ENCODE peak calls at places on chromosomes 7 and 10, in six cellular contexts. I, W, Z, E, V and F are unnamed samples. For H3K4me1, the result is how much of the 10 kb centered on the place peaks cover.

GRCh38 chr7:45617166-45617565 is 43.0 kb downstream of the ADCY1 start:
- DNase-seq in W (no peak), E (peak), I (no peak), V (no peak), Z (no peak), F (no peak)

GRCh38 chr7:28354601-28355062 is 57.7 kb upstream of the CREB5 start:
- DNase-seq in Z (no peak), V (no peak), W (peak), E (no peak), I (peak), F (no peak)

GRCh38 chr10:76150886-76151288 is 719.5 kb downstream of the LRMDA start:
- DNase-seq in I (no peak), E (no peak), Z (peak), W (no peak), V (no peak), F (no peak)

GRCh38 chr7:74182453-74183090 is 8.4 kb downstream of the EIF4H start:
- DNase-seq in V (no peak), I (no peak), E (no peak), Z (no peak), W (no peak), F (peak)

GRCh38 chr7:143435266-143435665 is 8.0 kb upstream of the TAS2R60 start:
- DNase-seq in W (no peak), V (no peak), Z (no peak), I (no peak), E (no peak), F (no peak)

GRCh38 chr7:21867816-21868646 is 77.7 kb downstream of the CDCA7L start:
- DNase-seq in I (no peak), Z (no peak), V (no peak), E (no peak), W (no peak), F (no peak)

GRCh38 chr7:131745645-131746248 is 189.3 kb upstream of the PODXL start:
- DNase-seq in I (peak), E (peak), W (peak), V (peak), Z (peak), F (no peak)

GRCh38 chr10:99711129-99711719 is 20.7 kb downstream of the COX15 start:
- DNase-seq in E (no peak), Z (no peak), V (no peak), I (peak), W (peak), F (peak)

GRCh38 chr7:131769241-131769640 is 212.8 kb upstream of the PODXL start:
- DNase-seq in W (no peak), I (no peak), E (no peak), Z (no peak), V (no peak), F (no peak)

GRCh38 chr10:78640981-78641646 is 427.7 kb upstream of the ZMIZ1 start:
- DNase-seq in V (no peak), I (no peak), W (no peak), Z (no peak), E (no peak), F (no peak)

GRCh38 chr7:41975854-41976253 is 261.2 kb downstream of the GLI3 start:
- DNase-seq in V (no peak), Z (no peak), W (no peak), E (no peak), I (no peak), F (no peak)

GRCh38 chr10:14040787-14041631 is 289.7 kb downstream of the FRMD4A start:
- DNase-seq in E (no peak), W (peak), V (no peak), Z (no peak), I (no peak), F (no peak)

GRCh38 chr7:47183896-47184629 is 397.8 kb downstream of the TNS3 start:
- DNase-seq in I (no peak), W (no peak), E (no peak), V (no peak), Z (no peak), F (no peak)

GRCh38 chr7:27921081-27921836 is 181.3 kb downstream of the TAX1BP1 start:
- DNase-seq in I (peak), E (no peak), Z (peak), W (peak), V (no peak), F (peak)

GRCh38 chr7:72441791-72442190 is 29.7 kb upstream of the CALN1 start:
- DNase-seq in W (no peak), I (no peak), E (no peak), Z (no peak), V (no peak), F (no peak)

GRCh38 chr10:101941871-101942270 is 98.3 kb upstream of the KCNIP2 start:
- DNase-seq in E (no peak), I (peak), W (peak), V (no peak), Z (no peak), F (no peak)

GRCh38 chr10:73910401-73910763 is 550 bp upstream of the PLAU start:
- DNase-seq in V (no peak), W (peak), E (no peak), I (peak), Z (no peak), F (no peak)

GRCh38 chr10:73911553-73912004 is 647 bp downstream of the PLAU start:
- DNase-seq in V (no peak), I (peak), E (no peak), W (peak), Z (peak), F (no peak)

GRCh38 chr10:73908853-73909611 is 1.9 kb upstream of the PLAU start:
- DNase-seq in I (peak), W (peak), E (no peak), V (no peak), Z (no peak), F (peak)

GRCh38 chr10:73909716-73910115 is 1.2 kb upstream of the PLAU start:
- DNase-seq in Z (no peak), E (no peak), V (no peak), W (peak), I (no peak), F (no peak)

DNA sequence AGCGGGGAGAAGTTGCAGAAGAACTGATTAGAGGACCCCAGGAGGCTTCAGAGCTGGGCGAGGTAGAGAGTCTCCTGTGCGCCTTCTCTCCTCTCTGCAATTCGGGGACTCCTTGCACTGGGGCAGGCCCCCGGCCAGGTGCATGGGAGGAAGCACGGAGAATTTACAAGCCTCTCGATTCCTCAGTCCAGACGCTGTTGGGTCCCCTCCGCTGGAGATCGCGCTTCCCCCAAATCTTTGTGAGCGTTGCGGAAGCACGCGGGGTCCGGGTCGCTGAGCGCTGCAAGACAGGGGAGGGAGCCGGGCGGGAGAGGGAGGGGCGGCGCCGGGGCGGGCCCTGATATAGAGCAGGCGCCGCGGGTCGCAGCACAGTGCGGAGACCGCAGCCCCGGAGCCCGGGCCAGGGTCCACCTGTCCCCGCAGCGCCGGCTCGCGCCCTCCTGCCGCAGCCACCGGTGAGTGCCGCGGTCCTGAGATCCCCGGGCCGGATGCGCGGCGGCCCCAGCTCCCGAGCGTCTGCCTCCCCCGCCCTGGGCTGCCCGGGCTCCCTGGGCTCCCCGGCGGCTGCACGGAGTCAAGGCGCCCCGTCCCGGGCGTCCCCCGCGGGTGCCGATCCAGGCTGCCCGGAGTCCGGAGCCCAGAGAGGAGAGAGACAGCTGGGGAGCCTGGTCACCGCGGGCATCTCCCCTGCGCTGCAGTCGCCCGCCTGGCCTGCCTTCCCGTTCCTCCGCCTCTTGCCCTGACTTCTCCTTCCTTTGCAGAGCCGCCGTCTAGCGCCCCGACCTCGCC is at the start of gene PLAU:
- DNase-seq in V (peak), I (peak), W (peak), E (peak), Z (peak), F (peak)
- H3K18ac ChIP-seq in V (peak), I (peak), W (peak), E (peak), Z (peak), F (peak)

GRCh38 chr7:110898516-110898915 is 192.4 kb upstream of the LRRN3 start:
- DNase-seq in V (no peak), Z (no peak), I (peak), E (no peak), W (no peak), F (no peak)
- H3K4me1 ChIP-seq in V (under half), Z (under half), I (under half), E (under half), W (under half), F (under half)

DNA sequence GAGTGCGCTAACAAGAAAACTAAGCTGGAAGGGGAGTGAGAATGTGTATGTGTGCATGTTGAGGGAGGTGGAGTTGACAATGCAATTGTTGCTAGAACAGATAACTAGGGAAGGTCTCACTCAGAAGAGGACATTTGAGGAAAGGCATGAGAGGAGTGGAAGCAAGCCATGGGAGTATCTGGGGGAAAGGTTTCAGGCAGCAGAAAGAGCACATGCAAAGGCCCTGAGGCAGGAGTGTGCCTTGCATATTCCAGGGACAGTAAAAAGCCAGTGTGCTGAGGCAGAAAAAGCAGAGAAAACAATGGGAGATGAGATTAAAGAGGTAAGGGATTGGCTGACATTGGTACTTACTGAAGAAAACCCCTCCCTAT is 149.6 kb upstream of the ADO start:
- DNase-seq in W (no peak), Z (no peak), V (no peak), I (no peak), E (no peak), F (no peak)
- H2AFZ ChIP-seq in W (no peak), Z (no peak), V (no peak), I (no peak), E (no peak), F (no peak)

GRCh38 chr7:82760092-82760491 is 316.5 kb upstream of the CACNA2D1 start:
- DNase-seq in V (no peak), I (peak), E (no peak), W (peak), Z (no peak), F (no peak)

GRCh38 chr7:82755705-82756551 is 312.4 kb upstream of the CACNA2D1 start:
- DNase-seq in V (no peak), W (peak), I (peak), Z (no peak), E (no peak), F (no peak)

GRCh38 chr7:82762880-82763279 is 319.3 kb upstream of the CACNA2D1 start:
- DNase-seq in V (no peak), Z (no peak), I (peak), E (no peak), W (peak), F (peak)

GRCh38 chr7:82760831-82761230 is 317.3 kb upstream of the CACNA2D1 start:
- DNase-seq in Z (no peak), W (no peak), V (no peak), I (peak), E (no peak), F (no peak)
- H3K18ac ChIP-seq in Z (no peak), W (no peak), V (no peak), I (no peak), E (no peak), F (no peak)

GRCh38 chr10:128018236-128018635 is 108.0 kb downstream of the MKI67 start:
- DNase-seq in V (no peak), W (no peak), Z (no peak), I (peak), E (no peak), F (no peak)

GRCh38 chr10:128017825-128018224 is 108.4 kb downstream of the MKI67 start:
- DNase-seq in I (no peak), Z (no peak), W (no peak), V (no peak), E (no peak), F (no peak)

GRCh38 chr10:128016423-128017060 is 109.6 kb downstream of the PTPRE start:
- DNase-seq in W (no peak), I (no peak), Z (no peak), E (no peak), V (no peak), F (no peak)

GRCh38 chr10:128022216-128023196 is 103.7 kb downstream of the MKI67 start:
- DNase-seq in W (no peak), Z (no peak), E (no peak), I (no peak), V (no peak), F (no peak)

DNA sequence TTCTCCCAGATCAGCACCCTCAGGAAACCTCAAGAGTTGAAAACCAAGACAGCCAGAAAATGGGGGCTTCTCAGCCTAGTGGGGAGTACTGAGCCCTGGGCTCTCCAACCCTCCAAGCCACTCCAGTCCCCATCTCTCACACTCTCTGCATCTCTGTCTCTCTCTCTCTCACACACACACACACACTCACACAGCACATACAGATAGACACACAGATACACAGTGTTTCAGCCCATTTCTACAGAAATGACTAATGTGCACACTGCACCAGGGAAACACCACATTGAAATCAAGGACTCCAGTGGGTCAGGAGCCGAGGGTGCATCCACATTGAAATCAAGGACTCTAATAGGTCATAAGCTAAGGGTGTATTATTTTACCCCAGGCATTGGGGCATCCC is 107.5 kb downstream of the MKI67 start:
- DNase-seq in I (no peak), W (no peak), V (no peak), Z (no peak), E (no peak), F (no peak)
- H3K4me1 ChIP-seq in I (under half), W (under half), V (under half), Z (under half), E (under half), F (under half)

DNA sequence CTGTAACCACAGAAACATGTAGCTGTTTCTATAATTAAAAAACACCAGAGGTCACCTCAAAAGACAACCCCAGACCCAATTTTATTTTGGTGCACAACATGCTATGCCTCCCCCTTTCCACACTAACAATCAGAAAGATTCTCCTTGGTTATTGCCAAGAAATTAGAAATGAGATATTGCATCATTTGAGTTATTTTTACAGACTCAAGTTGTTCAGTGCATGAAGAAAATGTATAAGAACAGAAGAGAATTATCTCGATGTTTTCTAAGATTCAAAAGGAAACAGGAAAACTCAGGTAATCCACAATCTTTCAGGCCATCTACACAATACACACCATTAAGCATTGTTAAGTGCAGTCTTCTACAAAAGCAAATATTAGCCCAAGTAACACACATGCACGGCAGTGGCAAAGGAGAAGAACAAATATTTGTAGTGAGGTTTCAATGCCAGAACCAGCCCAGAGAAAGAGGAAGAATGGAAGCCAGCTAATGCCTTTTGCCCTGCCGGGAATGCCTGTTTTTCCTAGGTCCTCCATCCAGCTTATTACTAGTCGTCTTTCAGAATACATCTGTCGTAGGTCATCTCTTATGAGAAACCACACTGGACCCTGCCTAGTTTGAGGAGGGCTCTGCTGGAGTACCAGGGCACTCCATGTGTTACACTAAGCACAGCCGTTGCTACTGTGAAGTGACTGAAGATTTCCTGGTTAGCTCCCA is 67.6 kb upstream of the C1GALT1 start:
- DNase-seq in V (no peak), Z (no peak), E (no peak), I (no peak), W (no peak), F (no peak)
- H2AFZ ChIP-seq in V (no peak), Z (no peak), E (no peak), I (no peak), W (no peak), F (no peak)

GRCh38 chr7:56051053-56051338 is 248 bp downstream of the PSPH start:
- DNase-seq in I (no peak), E (no peak), Z (no peak), W (no peak), V (no peak), F (no peak)

GRCh38 chr7:56051339-56052191 is at the start of the genes CCT6A and PSPH:
- DNase-seq in I (peak), E (peak), Z (peak), W (peak), V (peak), F (peak)

GRCh38 chr7:56045796-56046195 is 5.4 kb downstream of the PSPH start:
- DNase-seq in Z (no peak), I (no peak), V (no peak), W (no peak), E (no peak), F (no peak)

GRCh38 chr7:56046728-56047445 is 4.4 kb downstream of the PSPH start:
- DNase-seq in V (no peak), E (no peak), Z (no peak), I (peak), W (peak), F (no peak)

DNA sequence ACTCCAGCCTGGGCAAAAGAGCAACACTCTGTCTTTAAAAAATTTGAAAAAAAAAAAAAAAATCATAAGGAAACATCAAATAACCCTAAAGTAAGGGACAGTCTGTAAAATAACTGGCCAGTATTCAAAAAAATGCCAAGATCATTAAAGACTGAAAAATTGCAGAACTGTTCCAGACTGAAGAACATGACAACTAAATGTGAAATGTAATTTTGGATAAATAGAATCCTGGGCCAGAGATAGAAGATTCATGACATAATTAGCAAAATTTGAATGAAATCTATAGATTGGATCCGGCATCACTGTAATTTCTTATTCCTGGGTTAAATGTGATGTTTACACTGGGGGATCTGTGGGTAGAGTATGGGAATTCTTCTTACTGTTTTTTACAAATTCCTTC is 3.0 kb downstream of the PSPH start:
- DNase-seq in I (no peak), Z (no peak), W (no peak), V (no peak), E (no peak), F (no peak)
- H3K18ac ChIP-seq in I (no peak), Z (no peak), W (no peak), V (no peak), E (no peak), F (no peak)

GRCh38 chr7:26183545-26184282 is 16.8 kb downstream of the HNRNPA2B1 start:
- DNase-seq in Z (no peak), E (no peak), I (no peak), V (no peak), W (no peak), F (peak)
- H3K4me1 ChIP-seq in Z (under half), E (under half), I (under half), V (under half), W (under half), F (under half)

DNA sequence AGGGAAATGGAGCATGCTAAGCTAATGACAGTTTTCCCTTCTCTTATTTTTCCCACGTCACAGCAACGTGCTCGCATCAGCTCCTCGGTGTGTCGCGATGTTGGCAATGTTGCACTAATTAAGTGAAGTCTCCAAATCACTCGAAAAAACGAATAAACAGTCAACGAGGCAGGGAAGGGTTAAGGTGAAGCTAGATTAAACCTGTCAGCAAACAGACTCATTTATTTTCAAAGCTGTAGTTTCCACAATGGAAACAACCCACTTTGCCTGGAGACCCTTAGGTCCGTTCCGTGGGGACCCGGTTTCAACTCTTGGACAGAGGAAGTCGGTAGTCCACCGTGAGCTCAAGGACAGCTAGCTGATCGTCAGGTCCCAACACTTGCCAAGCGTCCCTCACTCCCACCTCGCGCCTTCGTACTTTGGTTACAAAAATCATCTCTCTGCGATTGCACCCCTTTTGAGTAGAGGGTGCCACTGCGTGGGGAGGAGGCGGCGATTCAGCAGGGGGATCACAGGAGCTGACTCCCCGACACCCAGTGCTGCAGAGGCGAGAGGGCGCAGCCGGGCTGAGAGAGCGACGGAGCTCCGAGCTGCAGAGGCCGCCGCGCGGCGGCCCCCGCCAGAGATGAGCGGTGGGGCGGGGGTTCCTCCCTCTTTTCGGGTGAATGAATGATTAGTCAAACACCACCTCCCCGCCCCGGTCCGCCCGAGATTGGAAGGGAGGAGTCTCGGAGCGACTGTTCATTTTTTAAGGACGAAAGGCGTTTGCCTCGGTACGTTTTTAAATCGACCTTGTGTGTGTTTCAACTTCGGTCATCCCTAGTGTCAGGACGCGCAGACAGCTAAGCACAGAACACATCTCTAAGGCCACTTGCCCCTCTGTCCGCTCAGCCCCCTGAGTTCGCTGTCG is 1.3 kb upstream of the BMPER start:
- DNase-seq in V (peak), W (peak), Z (peak), I (peak), E (peak), F (peak)
- H2AFZ ChIP-seq in V (peak), W (peak), Z (peak), I (peak), E (no peak), F (peak)